ENCODE peak calls at places on chromosomes 5 and 9, in six cellular contexts. J, P, V, N, H and C are unnamed samples.

GRCh38 chr9:26768196-26768595 is 124.4 kb downstream of the CAAP1 start:
- DNase-seq in J (no peak), P (no peak), V (no peak), N (no peak), H (no peak), C (no peak)

GRCh38 chr5:146103594-146103993 is 1.8 kb downstream of the PLAC8L1 start:
- DNase-seq in J (no peak), P (no peak), V (no peak), N (no peak), H (no peak), C (no peak)

GRCh38 chr9:12464910-12465512 is 228.2 kb upstream of the TYRP1 start:
- DNase-seq in J (no peak), P (peak), V (peak), N (peak), H (peak), C (peak)

GRCh38 chr9:131278421-131279111 is 2.3 kb upstream of the FAM78A start:
- DNase-seq in J (peak), P (no peak), V (no peak), N (no peak), H (no peak), C (no peak)

GRCh38 chr5:134226441-134227192 is 744 bp upstream of the PPP2CA start:
- DNase-seq in J (no peak), P (peak), V (no peak), N (no peak), H (no peak), C (no peak)

GRCh38 chr9:15306068-15306756 is 804 bp downstream of the TTC39B start:
- DNase-seq in J (peak), P (peak), V (peak), N (peak), H (peak), C (peak)

GRCh38 chr5:42217791-42218190 is 205.4 kb upstream of the GHR start:
- DNase-seq in J (no peak), P (no peak), V (no peak), N (no peak), H (no peak), C (no peak)

GRCh38 chr5:154575869-154576806 is 98.1 kb upstream of the HAND1 start:
- DNase-seq in J (no peak), P (peak), V (no peak), N (no peak), H (peak), C (no peak)

GRCh38 chr5:33271606-33272005 is 169.2 kb upstream of the TARS1 start:
- DNase-seq in J (no peak), P (no peak), V (peak), N (no peak), H (no peak), C (no peak)

GRCh38 chr9:2228132-2228531 is 213.0 kb downstream of the SMARCA2 start:
- DNase-seq in J (peak), P (no peak), V (no peak), N (peak), H (no peak), C (no peak)

GRCh38 chr9:109989296-109989695 is 209.3 kb downstream of the PALM2AKAP2 start:
- DNase-seq in J (no peak), P (no peak), V (peak), N (no peak), H (no peak), C (peak)

GRCh38 chr9:134626576-134627416 is 14.8 kb upstream of the COL5A1 start:
- DNase-seq in J (no peak), P (no peak), V (no peak), N (peak), H (peak), C (no peak)

GRCh38 chr5:151264113-151264512 is 11.1 kb downstream of the GM2A start:
- DNase-seq in J (no peak), P (no peak), V (peak), N (peak), H (peak), C (peak)

GRCh38 chr5:59724482-59725392 is 168.8 kb downstream of the PDE4D start:
- DNase-seq in J (no peak), P (peak), V (peak), N (peak), H (peak), C (peak)

GRCh38 chr5:138391859-138392386 is 39.4 kb downstream of the KDM3B start:
- DNase-seq in J (peak), P (no peak), V (no peak), N (no peak), H (no peak), C (no peak)

GRCh38 chr5:150349681-150350275 is 7.7 kb upstream of the TCOF1 start:
- DNase-seq in J (no peak), P (no peak), V (no peak), N (no peak), H (no peak), C (no peak)

GRCh38 chr9:93268551-93269314 is 84.8 kb downstream of the WNK2 start:
- DNase-seq in J (no peak), P (peak), V (peak), N (no peak), H (no peak), C (peak)

GRCh38 chr5:129506092-129506491 is 46.0 kb downstream of the ADAMTS19 start:
- DNase-seq in J (no peak), P (no peak), V (peak), N (peak), H (peak), C (no peak)